ENCODE peak calls at places on chromosomes 6 and 20, in ten cellular contexts. B is ovary, U is fibroblast of lung, A is heart left ventricle, V is lower lobe of right lung, L is K562, M is cardiac muscle cell, D is brain microvascular endothelial cell, C is PC-9, S is SK-N-SH. K is an unnamed sample. For H3K36me3, the result is how much of the 10 kb centered on the place peaks cover.

GRCh38 chr6:89209457-89209856 is 7.7 kb downstream of the GABRR1 start:
- DNase-seq in B (no peak), U (no peak), A (no peak), V (no peak), L (no peak), M (no peak), D (no peak), C (no peak), S (no peak), K (no peak)

GRCh38 chr6:131968672-131969071 is 17.5 kb upstream of the CCN2 start:
- DNase-seq in B (no peak), U (no peak), A (no peak), V (no peak), L (no peak), M (no peak), D (no peak), C (no peak), S (no peak), K (no peak)

GRCh38 chr6:169190970-169191369 is 62.7 kb downstream of the THBS2 start:
- DNase-seq in B (no peak), U (peak), A (no peak), V (no peak), L (no peak), M (no peak), D (no peak), C (no peak), S (no peak), K (no peak)

GRCh38 chr6:109051301-109051700 is 43.3 kb downstream of the SESN1 start:
- DNase-seq in B (no peak), U (peak), A (no peak), V (no peak), L (no peak), M (no peak), D (no peak), C (peak), S (no peak), K (no peak)

GRCh38 chr20:44079968-44080560 is 106.9 kb downstream of the JPH2 start:
- DNase-seq in B (no peak), U (peak), A (no peak), V (no peak), L (no peak), M (peak), D (peak), C (no peak), S (no peak), K (no peak)

GRCh38 chr20:32452776-32453466 is 94.8 kb downstream of the ASXL1 start:
- DNase-seq in B (peak), U (no peak), A (no peak), V (no peak), L (no peak), M (no peak), D (no peak), C (no peak), S (no peak), K (no peak)

GRCh38 chr6:33897193-33897479 is 93.3 kb upstream of the MLN start:
- DNase-seq in B (no peak), U (no peak), A (no peak), V (no peak), L (no peak), M (no peak), D (no peak), C (no peak), S (no peak), K (no peak)

GRCh38 chr6:2865270-2866182 is 23.9 kb upstream of the SERPINB1 start:
- DNase-seq in B (no peak), U (peak), A (no peak), V (no peak), L (no peak), M (peak), D (no peak), C (no peak), S (no peak), K (no peak)

GRCh38 chr20:13494019-13494418 is 144.7 kb downstream of the TASP1 start:
- DNase-seq in B (no peak), U (peak), A (no peak), V (no peak), L (no peak), M (no peak), D (no peak), C (no peak), S (no peak), K (no peak)

GRCh38 chr6:89597988-89598387 is 40.6 kb downstream of the LYRM2 start:
- DNase-seq in B (no peak), U (peak), A (no peak), V (no peak), L (no peak), M (peak), D (peak), C (peak), S (peak), K (no peak)

GRCh38 chr6:1067346-1067745 is 244.6 kb upstream of the FOXQ1 start:
- DNase-seq in B (no peak), U (no peak), A (no peak), V (no peak), L (no peak), M (no peak), D (no peak), C (no peak), S (no peak), K (no peak)

GRCh38 chr20:20812141-20812540 is 99.7 kb upstream of the RALGAPA2 start:
- DNase-seq in B (no peak), U (no peak), A (no peak), V (no peak), L (no peak), M (no peak), D (no peak), C (no peak), S (no peak), K (no peak)

GRCh38 chr20:20816969-20817368 is 104.5 kb upstream of the RALGAPA2 start:
- DNase-seq in B (no peak), U (no peak), A (no peak), V (no peak), L (no peak), M (no peak), D (no peak), C (no peak), S (no peak), K (no peak)

GRCh38 chr20:20820104-20820503 is 107.7 kb upstream of the RALGAPA2 start:
- DNase-seq in B (no peak), U (no peak), A (peak), V (no peak), L (peak), M (peak), D (no peak), C (no peak), S (peak), K (peak)

GRCh38 chr20:20815711-20816455 is 103.4 kb upstream of the RALGAPA2 start:
- DNase-seq in B (no peak), U (no peak), A (no peak), V (no peak), L (no peak), M (no peak), D (no peak), C (no peak), S (no peak), K (no peak)

DNA sequence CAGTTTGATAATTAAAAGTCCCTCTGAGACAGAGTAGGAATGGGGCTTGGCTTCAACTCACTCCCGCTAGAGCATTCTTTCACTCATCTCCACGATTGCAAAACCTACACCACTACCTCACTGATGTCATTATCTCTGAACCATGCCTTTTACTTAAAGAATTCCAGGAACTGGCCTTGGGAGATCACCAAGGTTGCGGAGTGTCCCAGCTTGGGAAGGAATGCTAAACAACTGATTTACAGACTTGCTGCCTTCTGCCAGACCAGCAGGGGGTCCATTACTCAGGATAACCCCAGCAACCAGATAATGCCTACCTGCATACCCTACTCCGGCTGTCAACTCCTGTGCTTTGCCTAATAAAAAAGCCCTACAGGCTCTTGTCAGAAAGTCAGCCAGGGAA is 102.2 kb upstream of the RALGAPA2 start:
- DNase-seq in B (no peak), U (no peak), A (no peak), V (no peak), L (no peak), M (no peak), D (no peak), C (no peak), S (no peak), K (no peak)
- TF ChIP-seq CTCF in B (no peak), U (no peak), A (no peak), V (no peak), L (no peak), M (no peak), D (no peak), C (no peak), S (no peak), K (no peak)

DNA sequence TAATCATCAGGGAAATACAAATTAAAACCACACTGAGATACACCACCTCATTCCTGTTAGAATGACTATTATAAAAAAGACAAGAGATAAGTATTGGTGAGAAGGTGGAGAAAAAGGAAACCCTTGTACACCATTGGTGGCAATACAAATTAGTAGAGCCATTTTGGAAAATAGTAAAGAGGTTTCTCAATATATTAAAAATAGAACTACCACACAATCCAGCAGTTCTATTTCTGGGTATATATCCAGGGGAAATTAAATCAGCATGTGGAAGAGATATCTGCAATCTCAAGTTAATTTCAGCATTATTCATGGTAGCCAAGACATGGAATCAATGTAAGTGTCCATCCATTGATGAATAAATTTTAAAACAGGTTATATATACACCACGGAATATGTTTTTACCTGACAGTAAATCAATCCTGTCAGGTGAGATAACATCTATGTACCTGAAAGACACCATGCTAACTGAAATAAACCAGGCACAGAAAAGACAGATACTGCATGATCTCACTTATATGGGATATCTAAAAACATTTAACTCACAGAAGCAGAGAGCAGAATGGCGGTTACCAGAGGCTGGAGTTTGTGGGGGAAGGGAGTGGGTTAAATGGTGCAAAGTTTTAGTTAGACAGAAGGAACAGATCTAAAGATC is 64.1 kb downstream of the SHPRH start:
- DNase-seq in B (no peak), U (no peak), A (no peak), V (no peak), L (no peak), M (no peak), D (no peak), C (no peak), S (no peak), K (no peak)
- H3K36me3 ChIP-seq in B (under half), U (under half), A (under half), V (under half), L (half or more), M (under half), D (under half), C (under half), S (under half), K (under half)

GRCh38 chr6:163709255-163709654 is 294.7 kb downstream of the QKI start:
- DNase-seq in B (no peak), U (no peak), A (no peak), V (no peak), L (no peak), M (no peak), D (no peak), C (no peak), S (no peak), K (no peak)

GRCh38 chr6:163705923-163706322 is 291.4 kb downstream of the QKI start:
- DNase-seq in B (no peak), U (no peak), A (no peak), V (no peak), L (no peak), M (no peak), D (no peak), C (no peak), S (no peak), K (no peak)

GRCh38 chr6:163708459-163708858 is 293.9 kb downstream of the QKI start:
- DNase-seq in B (no peak), U (no peak), A (no peak), V (no peak), L (no peak), M (no peak), D (no peak), C (no peak), S (no peak), K (no peak)

GRCh38 chr6:163707385-163708355 is 293.2 kb downstream of the QKI start:
- DNase-seq in B (no peak), U (peak), A (no peak), V (no peak), L (no peak), M (no peak), D (no peak), C (no peak), S (no peak), K (no peak)

GRCh38 chr6:163706688-163707087 is 292.2 kb downstream of the QKI start:
- DNase-seq in B (no peak), U (peak), A (no peak), V (no peak), L (no peak), M (no peak), D (no peak), C (no peak), S (no peak), K (no peak)
- H3K4me3 ChIP-seq in B (no peak), U (no peak), A (no peak), V (no peak), L (no peak), M (no peak), D (no peak), C (no peak), S (no peak), K (no peak)

DNA sequence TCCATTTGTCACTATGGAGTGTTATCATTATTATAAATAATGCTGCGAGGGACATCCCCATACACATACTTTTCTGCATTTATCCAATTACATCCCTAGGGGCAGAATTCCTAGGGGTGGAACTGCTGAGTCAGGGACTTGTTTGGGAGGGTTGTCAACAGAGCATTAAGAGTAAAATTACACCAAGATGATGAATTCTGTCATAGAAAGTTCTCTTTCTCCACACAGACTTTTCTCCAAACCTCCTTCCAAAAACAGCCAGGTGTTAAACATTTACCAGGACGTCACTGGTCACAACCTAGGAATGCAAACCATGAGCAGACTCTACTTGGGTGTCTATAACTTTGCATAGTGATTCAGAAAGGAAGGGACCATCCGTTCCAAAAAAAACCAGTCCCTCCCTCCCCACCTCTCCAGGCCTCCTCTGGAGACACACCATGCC is 95.5 kb downstream of the PRND start:
- DNase-seq in B (no peak), U (no peak), A (no peak), V (no peak), L (peak), M (no peak), D (no peak), C (no peak), S (no peak), K (no peak)
- TF ChIP-seq CTCF in B (no peak), U (no peak), A (no peak), V (no peak), L (no peak), M (no peak), D (peak), C (no peak), S (no peak), K (no peak)

DNA sequence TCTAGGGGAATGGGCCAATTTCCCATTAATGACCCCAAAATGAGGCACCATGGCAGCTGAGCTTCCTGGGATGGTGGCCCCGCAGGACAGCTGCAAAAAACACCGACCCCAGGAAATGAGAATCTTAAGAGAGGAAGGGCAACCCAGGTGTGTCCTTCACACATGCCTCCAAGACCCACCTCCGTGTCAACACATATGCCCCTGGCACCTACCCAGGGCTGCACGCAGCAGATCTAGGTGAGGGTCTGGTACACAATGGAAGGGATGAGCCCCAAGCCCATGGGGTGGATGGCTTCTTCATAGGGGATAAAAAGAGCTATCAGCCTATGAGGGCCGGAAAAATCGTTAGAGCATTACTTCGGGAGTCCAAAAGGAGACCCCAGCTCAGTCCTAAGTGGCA is 9.5 kb downstream of the MTCH1 start:
- DNase-seq in B (no peak), U (no peak), A (no peak), V (no peak), L (no peak), M (no peak), D (no peak), C (no peak), S (no peak), K (no peak)
- H3K36me3 ChIP-seq in B (under half), U (under half), A (half or more), V (half or more), L (half or more), M (under half), D (half or more), C (half or more), S (half or more), K (half or more)

GRCh38 chr6:139334791-139335446 is 39.5 kb downstream of the CITED2 start:
- DNase-seq in B (no peak), U (peak), A (no peak), V (no peak), L (no peak), M (peak), D (peak), C (no peak), S (no peak), K (no peak)
- H3K4me3 ChIP-seq in B (no peak), U (no peak), A (no peak), V (no peak), L (no peak), M (no peak), D (no peak), C (no peak), S (no peak), K (no peak)

GRCh38 chr6:55277628-55278003 is 49.7 kb upstream of the GFRAL start:
- DNase-seq in B (no peak), U (no peak), A (no peak), V (no peak), L (no peak), M (peak), D (no peak), C (no peak), S (no peak), K (no peak)

GRCh38 chr6:55282145-55282544 is 45.1 kb upstream of the GFRAL start:
- DNase-seq in B (no peak), U (no peak), A (no peak), V (no peak), L (no peak), M (peak), D (no peak), C (no peak), S (no peak), K (no peak)

GRCh38 chr6:55281215-55281614 is 46.1 kb upstream of the GFRAL start:
- DNase-seq in B (no peak), U (no peak), A (no peak), V (no peak), L (no peak), M (no peak), D (no peak), C (no peak), S (no peak), K (no peak)

DNA sequence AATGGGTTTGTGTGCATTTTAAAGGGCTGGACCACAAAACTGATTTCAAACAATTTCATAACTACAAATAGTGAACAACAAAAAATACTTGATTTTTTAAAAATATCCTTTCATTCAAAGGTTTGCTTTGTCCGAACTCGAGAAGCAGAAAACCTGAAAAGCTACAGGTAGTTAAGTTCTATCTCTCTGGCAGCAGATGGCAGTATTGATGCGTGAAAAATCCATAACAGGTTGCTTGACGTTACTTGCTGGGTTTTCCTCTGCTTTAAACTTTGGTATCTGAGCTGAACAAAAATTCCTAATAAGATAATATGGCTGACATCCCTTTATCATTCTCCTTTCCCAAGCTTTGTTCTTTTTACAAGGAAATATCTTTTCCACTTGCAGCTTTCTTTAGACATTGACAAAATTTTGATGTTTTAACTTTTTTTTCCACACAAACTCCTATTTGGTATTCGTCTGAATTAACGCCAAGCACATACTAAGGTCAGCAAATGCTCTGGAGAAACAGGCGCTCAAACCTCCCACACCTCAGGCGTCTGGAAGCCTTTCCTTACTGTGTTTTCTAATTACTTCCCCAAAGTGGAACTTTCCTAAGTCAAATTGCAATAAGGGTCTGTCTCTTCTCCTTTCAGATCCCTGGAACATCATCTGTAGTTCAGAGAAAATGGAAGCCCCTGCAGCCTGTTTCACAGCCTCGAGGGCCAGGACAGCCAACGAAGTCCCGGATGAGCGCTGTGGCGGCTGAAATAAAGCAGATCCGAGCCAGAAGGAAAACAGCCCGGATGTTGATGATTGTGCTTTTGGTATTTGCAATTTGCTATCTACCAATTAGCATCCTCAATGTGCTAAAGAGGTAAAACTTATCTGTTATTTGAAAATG is 50.3 kb upstream of the GFRAL start:
- DNase-seq in B (peak), U (peak), A (peak), V (no peak), L (peak), M (peak), D (peak), C (peak), S (peak), K (peak)
- TF ChIP-seq CTCF in B (peak), U (peak), A (peak), V (peak), L (no peak), M (peak), D (peak), C (peak), S (peak), K (peak)

DNA sequence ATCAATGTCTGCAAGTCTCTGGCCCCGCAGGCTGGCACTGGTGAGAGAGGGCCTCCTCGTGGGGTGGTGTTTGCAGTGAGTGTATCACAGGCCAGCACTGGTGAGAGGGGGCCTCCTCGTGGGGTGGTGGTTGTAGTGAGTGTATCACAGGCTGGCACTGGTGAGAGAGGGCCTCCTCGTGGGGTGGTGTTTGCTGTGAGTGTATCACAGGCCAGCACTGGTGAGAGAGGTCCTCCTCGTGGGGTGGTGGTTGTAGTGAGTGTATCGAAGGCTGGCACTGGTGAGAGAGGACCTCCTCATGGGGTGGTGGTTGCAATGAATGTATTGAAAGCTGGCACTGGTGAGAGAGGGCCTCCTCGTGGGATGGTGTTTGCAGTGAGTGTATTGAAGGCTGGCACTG is 53.3 kb upstream of the SLC22A1 start:
- DNase-seq in B (no peak), U (no peak), A (no peak), V (no peak), L (no peak), M (no peak), D (no peak), C (no peak), S (no peak), K (no peak)
- H3K36me3 ChIP-seq in B (under half), U (under half), A (half or more), V (half or more), L (half or more), M (under half), D (half or more), C (under half), S (under half), K (half or more)

GRCh38 chr6:147905721-147906120 is 397.2 kb downstream of the SAMD5 start:
- DNase-seq in B (no peak), U (peak), A (no peak), V (no peak), L (no peak), M (no peak), D (peak), C (no peak), S (no peak), K (no peak)
- H3K4me3 ChIP-seq in B (no peak), U (no peak), A (no peak), V (no peak), L (no peak), M (no peak), D (no peak), C (no peak), S (no peak), K (no peak)